ENCODE peak calls at places on chromosomes 16 and 17, in four cellular contexts. B, Y, M and N are unnamed samples.

GRCh38 chr17:79618383-79619067 is 7.7 kb upstream of the RBFOX3 start:
- DNase-seq in B (no peak), Y (no peak), M (no peak), N (no peak)

GRCh38 chr16:18062713-18063112 is 273.8 kb downstream of the NPIPA8 start:
- DNase-seq in B (no peak), Y (no peak), M (no peak), N (no peak)

GRCh38 chr17:37766951-37767350 is 22.1 kb upstream of the HNF1B start:
- DNase-seq in B (no peak), Y (no peak), M (no peak), N (no peak)

GRCh38 chr16:61581417-61582046 is 454.7 kb downstream of the CDH8 start:
- DNase-seq in B (no peak), Y (no peak), M (no peak), N (no peak)

GRCh38 chr16:85557976-85558589 is 55.0 kb upstream of the GSE1 start:
- DNase-seq in B (no peak), Y (no peak), M (no peak), N (no peak)

GRCh38 chr17:37147301-37147812 is 198.6 kb downstream of the AATF start:
- DNase-seq in B (peak), Y (no peak), M (no peak), N (no peak)

GRCh38 chr16:73163238-73163795 is 115.4 kb upstream of the ZFHX3 start:
- DNase-seq in B (no peak), Y (no peak), M (no peak), N (no peak)

GRCh38 chr17:19004601-19005441 is at the start of gene FAM83G:
- DNase-seq in B (peak), Y (peak), M (peak), N (peak)

GRCh38 chr17:63975541-63976092 is 2.9 kb upstream of the SCN4A start:
- DNase-seq in B (no peak), Y (no peak), M (no peak), N (no peak)

GRCh38 chr16:31664683-31665482 is 137.2 kb downstream of the AHSP start:
- DNase-seq in B (peak), Y (no peak), M (no peak), N (no peak)